ENCODE peak calls at places on chromosomes 3 and 15, in seven cellular contexts. One of them, this sample, is unnamed.

GRCh38 chr3:195751584-195751983 is 30.8 kb downstream of the MUC20 start:
- DNase-seq in uterus: no peak
- DNase-seq in neuronal stem cell: no peak
- DNase-seq in Caco-2: peak; percentile 71
- DNase-seq in body of pancreas: no peak
- DNase-seq in CD8-positive, alpha-beta memory T cell: no peak
- DNase-seq in hepatocyte: peak; percentile 49
- DNase-seq in this sample: no peak

GRCh38 chr3:139093840-139094239 is 49.1 kb upstream of the PRR23C start:
- DNase-seq in uterus: no peak
- DNase-seq in neuronal stem cell: no peak
- DNase-seq in Caco-2: no peak
- DNase-seq in body of pancreas: no peak
- DNase-seq in CD8-positive, alpha-beta memory T cell: no peak
- DNase-seq in hepatocyte: no peak
- DNase-seq in this sample: no peak

GRCh38 chr15:49023354-49023753 is 22.9 kb downstream of the SECISBP2L start:
- DNase-seq in uterus: no peak
- DNase-seq in neuronal stem cell: no peak
- DNase-seq in Caco-2: no peak
- DNase-seq in body of pancreas: no peak
- DNase-seq in CD8-positive, alpha-beta memory T cell: no peak
- DNase-seq in hepatocyte: no peak
- DNase-seq in this sample: no peak

GRCh38 chr15:44719293-44719999 is 8.1 kb downstream of the B2M start:
- DNase-seq in uterus: no peak
- DNase-seq in neuronal stem cell: no peak
- DNase-seq in Caco-2: no peak
- DNase-seq in body of pancreas: no peak
- DNase-seq in CD8-positive, alpha-beta memory T cell: peak; percentile 73
- DNase-seq in hepatocyte: no peak
- DNase-seq in this sample: peak; percentile 53

GRCh38 chr3:32743934-32744333 is 58.9 kb downstream of the CNOT10 start:
- DNase-seq in uterus: no peak
- DNase-seq in neuronal stem cell: no peak
- DNase-seq in Caco-2: peak; percentile 47
- DNase-seq in body of pancreas: no peak
- DNase-seq in CD8-positive, alpha-beta memory T cell: no peak
- DNase-seq in hepatocyte: peak; percentile 62
- DNase-seq in this sample: no peak

GRCh38 chr3:122987726-122988319 is 39.7 kb downstream of the SEMA5B start:
- DNase-seq in uterus: no peak
- DNase-seq in neuronal stem cell: no peak
- DNase-seq in Caco-2: no peak
- DNase-seq in body of pancreas: no peak
- DNase-seq in CD8-positive, alpha-beta memory T cell: no peak
- DNase-seq in hepatocyte: no peak
- DNase-seq in this sample: no peak

GRCh38 chr3:197807969-197808587 is 17.0 kb downstream of the LRCH3 start:
- DNase-seq in uterus: no peak
- DNase-seq in neuronal stem cell: no peak
- DNase-seq in Caco-2: no peak
- DNase-seq in body of pancreas: no peak
- DNase-seq in CD8-positive, alpha-beta memory T cell: no peak
- DNase-seq in hepatocyte: no peak
- DNase-seq in this sample: no peak

GRCh38 chr3:109363634-109364033 is 26.3 kb upstream of the DPPA4 start:
- DNase-seq in uterus: no peak
- DNase-seq in neuronal stem cell: no peak
- DNase-seq in Caco-2: no peak
- DNase-seq in body of pancreas: no peak
- DNase-seq in CD8-positive, alpha-beta memory T cell: no peak
- DNase-seq in hepatocyte: no peak
- DNase-seq in this sample: no peak

GRCh38 chr3:24513463-24513862 is 18.8 kb upstream of the THRB start:
- DNase-seq in uterus: no peak
- DNase-seq in neuronal stem cell: no peak
- DNase-seq in Caco-2: no peak
- DNase-seq in body of pancreas: no peak
- DNase-seq in CD8-positive, alpha-beta memory T cell: no peak
- DNase-seq in hepatocyte: no peak
- DNase-seq in this sample: no peak

GRCh38 chr3:143119974-143120715 is 574 bp downstream of the CHST2 start:
- DNase-seq in uterus: peak; percentile 15
- DNase-seq in neuronal stem cell: peak; percentile 39
- DNase-seq in Caco-2: no peak
- DNase-seq in body of pancreas: peak; percentile 12
- DNase-seq in CD8-positive, alpha-beta memory T cell: peak; percentile 13
- DNase-seq in hepatocyte: peak; percentile 34
- DNase-seq in this sample: peak; percentile 64

GRCh38 chr3:184552296-184552695 is 9.3 kb upstream of the EPHB3 start:
- DNase-seq in uterus: no peak
- DNase-seq in neuronal stem cell: no peak
- DNase-seq in Caco-2: no peak
- DNase-seq in body of pancreas: no peak
- DNase-seq in CD8-positive, alpha-beta memory T cell: no peak
- DNase-seq in hepatocyte: no peak
- DNase-seq in this sample: no peak

GRCh38 chr3:122960652-122961051 is 66.9 kb downstream of the SEMA5B start:
- DNase-seq in uterus: no peak
- DNase-seq in neuronal stem cell: no peak
- DNase-seq in Caco-2: no peak
- DNase-seq in body of pancreas: no peak
- DNase-seq in CD8-positive, alpha-beta memory T cell: no peak
- DNase-seq in hepatocyte: no peak
- DNase-seq in this sample: no peak

GRCh38 chr3:13716540-13717221 is 163.2 kb downstream of the WNT7A start:
- DNase-seq in uterus: no peak
- DNase-seq in neuronal stem cell: no peak
- DNase-seq in Caco-2: no peak
- DNase-seq in body of pancreas: no peak
- DNase-seq in CD8-positive, alpha-beta memory T cell: no peak
- DNase-seq in hepatocyte: no peak
- DNase-seq in this sample: no peak

GRCh38 chr3:86830566-86830965 is 160.4 kb downstream of the VGLL3 start:
- DNase-seq in uterus: no peak
- DNase-seq in neuronal stem cell: no peak
- DNase-seq in Caco-2: no peak
- DNase-seq in body of pancreas: no peak
- DNase-seq in CD8-positive, alpha-beta memory T cell: no peak
- DNase-seq in hepatocyte: no peak
- DNase-seq in this sample: no peak

GRCh38 chr3:142649996-142650693 is 54.0 kb downstream of the PLS1 start:
- DNase-seq in uterus: no peak
- DNase-seq in neuronal stem cell: no peak
- DNase-seq in Caco-2: no peak
- DNase-seq in body of pancreas: no peak
- DNase-seq in CD8-positive, alpha-beta memory T cell: no peak
- DNase-seq in hepatocyte: no peak
- DNase-seq in this sample: no peak

GRCh38 chr3:176514297-176514696 is 683.0 kb downstream of the TBL1XR1 start:
- DNase-seq in uterus: no peak
- DNase-seq in neuronal stem cell: peak; percentile 27
- DNase-seq in Caco-2: no peak
- DNase-seq in body of pancreas: no peak
- DNase-seq in CD8-positive, alpha-beta memory T cell: no peak
- DNase-seq in hepatocyte: peak; percentile 29
- DNase-seq in this sample: peak; percentile 33

GRCh38 chr3:176510097-176510496 is 687.2 kb downstream of the TBL1XR1 start:
- DNase-seq in uterus: no peak
- DNase-seq in neuronal stem cell: no peak
- DNase-seq in Caco-2: no peak
- DNase-seq in body of pancreas: no peak
- DNase-seq in CD8-positive, alpha-beta memory T cell: no peak
- DNase-seq in hepatocyte: no peak
- DNase-seq in this sample: no peak

GRCh38 chr3:176512037-176512436 is 685.2 kb downstream of the TBL1XR1 start:
- DNase-seq in uterus: no peak
- DNase-seq in neuronal stem cell: no peak
- DNase-seq in Caco-2: no peak
- DNase-seq in body of pancreas: no peak
- DNase-seq in CD8-positive, alpha-beta memory T cell: no peak
- DNase-seq in hepatocyte: no peak
- DNase-seq in this sample: no peak

DNA sequence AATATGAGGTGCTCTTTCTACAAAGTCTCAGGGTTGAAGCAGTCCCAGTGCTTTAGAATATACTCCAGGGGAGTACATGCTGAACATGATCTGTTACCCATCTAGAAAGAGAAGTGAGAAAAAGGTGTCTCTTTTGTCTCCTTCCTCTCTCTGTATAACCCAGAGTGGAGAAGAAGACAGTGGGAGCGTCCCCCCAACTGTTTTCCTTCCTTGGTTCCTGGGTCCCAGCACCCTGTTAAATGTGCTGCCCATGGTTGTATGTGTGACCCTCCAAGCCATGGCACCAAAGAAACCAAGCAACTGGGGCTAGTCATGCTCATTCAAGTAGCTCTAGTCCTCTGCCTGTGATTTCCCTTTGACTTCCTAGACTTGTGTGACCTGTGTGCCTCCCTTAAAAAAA is 683.7 kb downstream of the TBL1XR1 start:
- DNase-seq in uterus: no peak
- DNase-seq in neuronal stem cell: peak; percentile 24
- DNase-seq in Caco-2: no peak
- DNase-seq in body of pancreas: no peak
- DNase-seq in CD8-positive, alpha-beta memory T cell: no peak
- DNase-seq in hepatocyte: no peak
- DNase-seq in this sample: no peak
- H3K9me3 ChIP-seq in uterus: no peaks in the 10 kb centered on the region
- H3K9me3 ChIP-seq in neuronal stem cell: peaks cover 16% of the 10 kb centered on the region
- H3K9me3 ChIP-seq in Caco-2: peaks cover 28% of the 10 kb centered on the region
- H3K9me3 ChIP-seq in body of pancreas: no peaks in the 10 kb centered on the region
- H3K9me3 ChIP-seq in CD8-positive, alpha-beta memory T cell: peaks cover 14% of the 10 kb centered on the region
- H3K9me3 ChIP-seq in hepatocyte: peaks cover 11% of the 10 kb centered on the region
- H3K9me3 ChIP-seq in this sample: no peaks in the 10 kb centered on the region

DNA sequence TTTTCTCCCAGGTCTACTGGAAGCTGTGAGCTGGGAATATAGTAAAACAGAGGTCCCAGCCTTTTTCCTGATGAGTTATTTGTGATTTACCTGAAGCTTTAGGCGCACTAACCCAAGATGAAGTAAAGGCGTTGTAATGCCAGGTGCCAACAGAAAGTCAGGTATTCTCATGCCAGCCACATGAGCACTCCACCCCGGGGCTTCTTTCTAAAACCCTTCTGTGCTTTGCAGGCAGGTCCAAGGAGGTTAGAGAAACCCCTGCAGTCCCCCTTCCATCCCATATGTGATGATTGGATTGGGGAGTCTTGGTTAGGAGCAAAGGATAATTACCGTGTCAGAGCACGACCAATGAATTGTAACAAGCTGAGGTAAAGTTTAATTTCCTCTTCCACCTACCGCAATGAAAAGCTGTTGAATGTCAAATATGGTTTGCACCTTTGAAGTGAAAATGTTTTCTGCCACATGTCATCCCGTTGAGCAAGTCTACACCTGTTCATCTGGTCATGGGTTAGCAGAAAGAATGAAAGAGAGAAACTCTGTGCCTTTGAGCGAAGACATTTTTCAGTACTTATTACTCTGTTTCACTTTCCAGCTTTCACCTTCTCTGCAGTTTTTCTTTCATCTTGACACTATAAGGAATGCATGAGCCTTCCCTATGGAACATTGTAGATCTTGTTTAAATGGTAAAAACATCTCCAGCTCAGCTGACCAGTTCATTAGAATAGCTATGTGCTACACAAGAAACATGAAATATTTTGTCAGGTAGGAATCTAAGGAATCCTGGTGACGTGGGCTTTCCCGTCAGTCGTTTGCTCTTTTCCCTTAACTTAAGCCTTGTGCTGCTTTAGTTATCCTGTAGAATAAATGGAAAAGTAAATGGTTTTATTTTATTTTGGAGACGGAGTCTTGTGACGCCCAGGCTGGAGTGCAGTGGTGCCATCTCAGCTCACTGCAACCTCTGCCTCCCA is 204.6 kb upstream of the IL12A start:
- DNase-seq in uterus: no peak
- DNase-seq in neuronal stem cell: no peak
- DNase-seq in Caco-2: no peak
- DNase-seq in body of pancreas: no peak
- DNase-seq in CD8-positive, alpha-beta memory T cell: no peak
- DNase-seq in hepatocyte: no peak
- DNase-seq in this sample: no peak
- H3K4me3 ChIP-seq in uterus: no peak overlapping the region
- H3K4me3 ChIP-seq in neuronal stem cell: no peak overlapping the region
- H3K4me3 ChIP-seq in Caco-2: no peak overlapping the region
- H3K4me3 ChIP-seq in body of pancreas: no peak overlapping the region
- H3K4me3 ChIP-seq in CD8-positive, alpha-beta memory T cell: no peak overlapping the region
- H3K4me3 ChIP-seq in hepatocyte: no peak overlapping the region
- H3K4me3 ChIP-seq in this sample: no peak overlapping the region

GRCh38 chr3:157247391-157247790 is 87.4 kb upstream of the CCNL1 start:
- DNase-seq in uterus: no peak
- DNase-seq in neuronal stem cell: no peak
- DNase-seq in Caco-2: no peak
- DNase-seq in body of pancreas: no peak
- DNase-seq in CD8-positive, alpha-beta memory T cell: no peak
- DNase-seq in hepatocyte: no peak
- DNase-seq in this sample: no peak

GRCh38 chr3:157257101-157257500 is 97.2 kb upstream of the CCNL1 start:
- DNase-seq in uterus: no peak
- DNase-seq in neuronal stem cell: no peak
- DNase-seq in Caco-2: no peak
- DNase-seq in body of pancreas: no peak
- DNase-seq in CD8-positive, alpha-beta memory T cell: no peak
- DNase-seq in hepatocyte: no peak
- DNase-seq in this sample: no peak

GRCh38 chr3:157255797-157256196 is 95.8 kb upstream of the CCNL1 start:
- DNase-seq in uterus: no peak
- DNase-seq in neuronal stem cell: no peak
- DNase-seq in Caco-2: no peak
- DNase-seq in body of pancreas: no peak
- DNase-seq in CD8-positive, alpha-beta memory T cell: no peak
- DNase-seq in hepatocyte: no peak
- DNase-seq in this sample: no peak

GRCh38 chr3:157248590-157249425 is 88.9 kb upstream of the CCNL1 start:
- DNase-seq in uterus: no peak
- DNase-seq in neuronal stem cell: peak; percentile 26
- DNase-seq in Caco-2: no peak
- DNase-seq in body of pancreas: peak; percentile 38
- DNase-seq in CD8-positive, alpha-beta memory T cell: no peak
- DNase-seq in hepatocyte: peak; percentile 65
- DNase-seq in this sample: peak; percentile 71

DNA sequence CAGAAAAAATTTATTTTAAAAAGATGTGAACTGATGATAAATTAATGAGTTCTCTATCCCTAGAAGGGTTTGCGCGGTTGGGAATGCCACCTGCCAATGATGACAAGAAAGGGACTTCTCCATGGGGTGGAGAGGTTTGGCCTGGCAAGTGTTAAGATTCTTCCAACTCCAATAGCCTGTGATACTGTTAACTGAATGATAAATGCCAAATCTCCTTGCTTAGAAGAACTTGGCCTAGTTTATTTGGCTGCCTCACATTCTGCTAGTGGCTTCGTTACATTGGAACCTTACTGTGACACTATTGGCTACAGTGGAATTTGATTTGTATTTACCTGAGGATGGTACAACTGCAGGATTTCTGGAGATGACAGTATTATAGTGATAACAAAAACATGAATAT is 91.7 kb upstream of the CCNL1 start:
- DNase-seq in uterus: no peak
- DNase-seq in neuronal stem cell: no peak
- DNase-seq in Caco-2: no peak
- DNase-seq in body of pancreas: no peak
- DNase-seq in CD8-positive, alpha-beta memory T cell: no peak
- DNase-seq in hepatocyte: no peak
- DNase-seq in this sample: no peak
- H3K9me3 ChIP-seq in uterus: no peaks in the 10 kb centered on the region
- H3K9me3 ChIP-seq in neuronal stem cell: peaks cover 2% of the 10 kb centered on the region
- H3K9me3 ChIP-seq in Caco-2: no peaks in the 10 kb centered on the region
- H3K9me3 ChIP-seq in body of pancreas: no peaks in the 10 kb centered on the region
- H3K9me3 ChIP-seq in CD8-positive, alpha-beta memory T cell: no peaks in the 10 kb centered on the region
- H3K9me3 ChIP-seq in hepatocyte: no peaks in the 10 kb centered on the region
- H3K9me3 ChIP-seq in this sample: no peaks in the 10 kb centered on the region

GRCh38 chr3:7203969-7204847 is 343.3 kb downstream of the GRM7 start:
- DNase-seq in uterus: no peak
- DNase-seq in neuronal stem cell: no peak
- DNase-seq in Caco-2: no peak
- DNase-seq in body of pancreas: no peak
- DNase-seq in CD8-positive, alpha-beta memory T cell: no peak
- DNase-seq in hepatocyte: no peak
- DNase-seq in this sample: no peak
- H3K4me3 ChIP-seq in uterus: no peak overlapping the region
- H3K4me3 ChIP-seq in neuronal stem cell: no peak overlapping the region
- H3K4me3 ChIP-seq in Caco-2: no peak overlapping the region
- H3K4me3 ChIP-seq in body of pancreas: no peak overlapping the region
- H3K4me3 ChIP-seq in CD8-positive, alpha-beta memory T cell: no peak overlapping the region
- H3K4me3 ChIP-seq in hepatocyte: no peak overlapping the region
- H3K4me3 ChIP-seq in this sample: no peak overlapping the region

This sample was measured in SJSA1.